ENCODE peak calls at places on chromosomes 4 and X, in five cellular contexts. S, E, X, A and W are unnamed samples.

GRCh38 chrX:148459343-148459742 is 41.1 kb upstream of the AFF2 start:
- DNase-seq in A (no peak), S (no peak), X (no peak), E (no peak), W (no peak)

GRCh38 chr4:1195109-1195671 is 22.8 kb upstream of the SPON2 start:
- DNase-seq in X (no peak), S (no peak), A (no peak), E (no peak), W (no peak)

GRCh38 chr4:188086858-188087257 is 22.5 kb downstream of the TRIML2 start:
- DNase-seq in S (no peak), A (no peak), E (no peak), X (no peak), W (no peak)

GRCh38 chr4:84847978-84848377 is 118.5 kb downstream of the WDFY3 start:
- DNase-seq in A (no peak), S (no peak), E (no peak), X (no peak), W (no peak)

GRCh38 chr4:17511041-17511949 is 595 bp downstream of the QDPR start:
- DNase-seq in X (peak; percentile 46), E (peak; percentile 33), A (peak; percentile 46), S (peak; percentile 60), W (peak; percentile 31)

GRCh38 chr4:181161669-181162068 is 1081.5 kb upstream of the TENM3 start:
- DNase-seq in E (no peak), S (no peak), X (peak; percentile 64), A (no peak), W (no peak)

GRCh38 chrX:15336023-15336413 is 695 bp upstream of the PIGA start:
- DNase-seq in X (peak; percentile 87), E (peak; percentile 84), A (peak; percentile 73), S (no peak), W (no peak)

GRCh38 chrX:65926095-65927019 is 113.5 kb downstream of the VSIG4 start:
- DNase-seq in X (no peak), A (no peak), E (no peak), S (no peak), W (no peak)

GRCh38 chr4:54440394-54441223 is 211.5 kb downstream of the PDGFRA start:
- DNase-seq in S (no peak), A (peak; percentile 21), X (peak; percentile 51), E (peak; percentile 34), W (peak; percentile 17)

GRCh38 chr4:16893141-16893571 is 5.3 kb downstream of the LDB2 start:
- DNase-seq in X (no peak), A (no peak), E (peak; percentile 34), S (no peak), W (no peak)

GRCh38 chr4:73193155-73193554 is 65.4 kb downstream of the ANKRD17 start:
- DNase-seq in A (no peak), S (no peak), E (no peak), X (no peak), W (no peak)

GRCh38 chr4:165325732-165326512 is 1.5 kb upstream of the MSMO1 start:
- DNase-seq in X (peak; percentile 90), A (peak; percentile 18), S (no peak), E (peak; percentile 93), W (no peak)

GRCh38 chr4:156146581-156146980 is 192.9 kb upstream of the CTSO start:
- DNase-seq in E (no peak), A (no peak), S (no peak), X (no peak), W (no peak)

GRCh38 chr4:2535386-2536192 is 858 bp upstream of the FAM193A start:
- DNase-seq in S (peak; percentile 55), X (peak; percentile 30), E (peak; percentile 5), A (peak; percentile 19), W (peak; percentile 56)
- TF ChIP-seq CTCF in S (no peak), X (no peak), E (no peak), A (no peak), W (peak; percentile 27)

GRCh38 chrX:72297953-72298730 is 7.6 kb downstream of the CITED1 start:
- DNase-seq in S (no peak), E (no peak), A (peak; percentile 56), X (peak; percentile 40), W (no peak)
- TF ChIP-seq CTCF in S (no peak), E (peak; percentile 33), A (peak; percentile 20), X (peak; percentile 27), W (peak; percentile 28)

GRCh38 chr4:76307670-76308014 is 1.1 kb downstream of the STBD1 start:
- DNase-seq in E (no peak), X (no peak), A (no peak), S (no peak), W (no peak)

GRCh38 chr4:76305033-76305687 is 1.4 kb upstream of the STBD1 start:
- DNase-seq in X (no peak), S (no peak), E (no peak), A (no peak), W (no peak)

GRCh38 chr4:76305971-76306881 is at the start of gene STBD1:
- DNase-seq in A (peak; percentile 69), X (peak; percentile 62), S (peak; percentile 37), E (peak; percentile 49), W (peak; percentile 57)

GRCh38 chr4:76308548-76308947 is 2.0 kb downstream of the STBD1 start:
- DNase-seq in S (no peak), X (no peak), A (no peak), E (no peak), W (no peak)

DNA sequence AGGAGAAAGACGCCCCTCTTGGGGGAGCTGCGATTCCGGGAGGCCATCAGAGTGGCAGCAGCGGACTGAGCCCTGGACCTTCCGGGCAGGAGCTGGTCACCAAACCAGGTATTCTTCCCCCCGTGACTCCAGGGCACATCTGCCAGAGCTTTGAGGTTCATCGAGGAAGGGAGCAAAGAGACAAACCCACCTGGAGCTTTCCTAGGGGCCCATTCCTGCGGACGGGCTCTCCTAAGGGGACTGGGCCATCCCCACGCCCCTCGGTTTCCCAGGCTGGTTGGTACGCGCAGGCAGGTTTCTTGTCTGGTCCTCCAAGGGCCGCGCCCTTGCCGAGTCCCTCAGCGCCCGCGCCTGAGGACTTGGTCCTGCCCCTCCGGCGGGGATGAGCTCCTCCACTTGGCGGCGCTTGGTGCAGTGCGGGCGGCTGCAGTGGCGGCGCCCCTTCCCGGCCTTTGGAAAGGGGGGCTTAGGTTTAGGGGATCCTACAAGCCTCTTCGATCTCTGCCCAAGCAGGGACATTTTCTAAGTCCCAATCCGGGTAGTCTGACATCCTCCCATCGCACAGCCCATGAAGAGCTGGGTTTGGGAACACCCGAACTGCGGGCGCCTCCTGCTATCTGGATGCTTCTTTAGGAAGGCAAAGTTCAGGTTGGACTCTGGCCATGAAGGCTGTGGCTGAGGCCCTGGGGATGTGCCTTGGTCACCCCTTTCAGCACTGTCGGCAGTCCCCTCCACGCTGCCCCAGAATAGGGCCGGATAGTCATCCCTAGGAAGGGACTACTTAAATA is 543 bp downstream of the STBD1 start:
- DNase-seq in E (peak; percentile 44), A (peak; percentile 68), S (peak; percentile 36), X (peak; percentile 66), W (peak; percentile 41)
- TF ChIP-seq CTCF in E (peak; percentile 42), A (peak; percentile 41), S (no peak), X (peak; percentile 36), W (peak; percentile 34)

DNA sequence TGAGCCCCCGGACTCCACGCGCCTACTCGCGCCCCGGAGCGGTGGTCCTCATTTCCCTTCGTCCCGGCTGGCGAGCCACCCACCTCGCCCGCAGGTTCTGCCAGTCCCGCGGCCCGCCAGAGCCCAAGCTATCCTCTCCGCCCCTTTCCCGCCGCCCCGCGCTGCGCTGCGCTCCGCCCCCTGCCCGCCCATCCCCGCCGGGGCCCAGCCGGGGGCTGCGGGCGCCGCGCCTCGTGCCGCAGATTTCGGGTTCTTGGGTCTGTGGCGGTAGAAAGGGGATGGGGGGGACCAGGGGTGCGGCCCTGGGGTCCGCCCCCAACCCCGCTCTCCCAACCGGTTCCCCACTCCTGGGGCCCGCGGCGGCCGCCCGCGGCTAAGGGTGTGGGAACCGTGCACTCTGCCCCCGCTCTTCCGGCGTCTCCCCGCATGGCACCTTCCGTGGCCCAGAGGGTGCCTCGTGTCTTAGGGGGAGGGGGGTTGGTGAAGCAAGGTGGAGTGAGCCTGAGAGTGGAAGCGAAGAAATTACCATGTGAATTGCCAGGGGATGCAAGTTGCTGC is 650.8 kb upstream of the DIPK2B start:
- DNase-seq in E (no peak), A (peak; percentile 79), S (peak; percentile 53), X (peak; percentile 86), W (peak; percentile 3)
- TF ChIP-seq CTCF in E (no peak), A (no peak), S (no peak), X (no peak), W (no peak)

DNA sequence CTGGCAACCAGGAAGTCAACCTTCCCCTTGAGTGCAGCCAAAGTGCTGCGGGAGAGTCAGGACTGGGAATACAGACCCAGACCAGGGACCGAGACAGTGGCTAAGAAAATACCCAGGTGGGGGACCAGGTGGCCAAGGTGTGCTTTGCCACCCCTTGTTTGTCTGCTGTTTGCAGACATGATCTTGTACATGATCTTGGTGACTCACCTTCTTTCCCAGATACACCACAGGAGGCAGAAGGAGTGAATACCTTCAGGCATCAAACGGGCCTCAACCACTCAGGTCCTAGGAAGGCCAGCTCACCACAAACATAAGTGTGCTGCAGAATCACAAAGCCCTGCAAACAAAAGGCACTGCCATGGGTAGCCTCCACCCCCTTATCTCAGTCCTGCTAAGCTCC is 62.0 kb downstream of the CNGA2 start:
- DNase-seq in X (peak; percentile 21), A (no peak), S (no peak), E (no peak), W (no peak)
- TF ChIP-seq CTCF in X (no peak), A (no peak), S (no peak), E (no peak), W (no peak)

GRCh38 chrX:140664939-140665338 is 44.6 kb upstream of the LINC00632 start:
- DNase-seq in X (peak; percentile 36), A (peak; percentile 44), E (peak; percentile 18), S (no peak), W (no peak)

GRCh38 chrX:140661657-140662056 is 47.9 kb upstream of the LINC00632 start:
- DNase-seq in A (no peak), S (no peak), E (peak; percentile 3), X (peak; percentile 11), W (no peak)
- TF ChIP-seq CTCF in A (no peak), S (no peak), E (peak; percentile 43), X (peak; percentile 18), W (peak; percentile 54)

DNA sequence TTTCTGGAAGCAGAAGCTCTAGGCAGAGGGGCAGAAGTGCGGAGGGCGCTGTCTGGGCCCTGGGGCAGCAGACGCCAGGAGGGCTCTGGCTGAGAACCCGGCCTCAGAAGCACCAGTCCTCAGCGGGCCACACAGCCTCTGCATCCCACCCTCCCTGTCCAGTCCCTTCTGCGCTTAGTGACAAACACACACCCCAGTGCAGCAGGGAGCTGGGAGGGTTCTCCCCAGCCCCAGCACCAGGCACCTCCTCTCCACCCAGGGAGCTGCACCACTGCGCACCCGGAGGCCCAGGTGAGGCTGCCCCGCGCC is 8.8 kb upstream of the HAUS3 start:
- DNase-seq in X (no peak), A (no peak), E (no peak), S (no peak), W (no peak)
- TF ChIP-seq CTCF in X (no peak), A (no peak), E (no peak), S (no peak), W (no peak)

DNA sequence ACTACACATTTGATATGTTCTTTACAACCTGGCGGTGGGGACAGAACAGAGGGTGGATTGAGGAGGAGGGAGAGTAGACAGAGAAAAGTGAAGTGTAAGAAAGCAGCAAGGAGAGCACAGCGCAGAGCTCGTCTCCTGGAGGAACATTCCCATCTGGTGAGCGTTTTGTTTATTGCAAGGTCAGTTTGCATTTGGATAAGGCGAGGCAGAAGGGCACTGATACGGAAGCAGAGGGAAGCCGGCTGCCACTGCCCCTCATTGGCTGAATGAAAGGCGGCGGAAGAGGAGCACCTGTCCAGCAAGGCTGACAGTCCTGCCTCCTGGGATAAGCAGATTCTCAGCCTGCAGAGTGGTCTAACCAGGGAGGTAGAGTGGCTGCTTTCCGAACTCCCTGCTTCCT is 83.2 kb downstream of the GPR143 start:
- DNase-seq in S (no peak), E (peak; percentile 61), X (no peak), A (no peak), W (no peak)
- TF ChIP-seq CTCF in S (no peak), E (peak; percentile 49), X (peak; percentile 5), A (no peak), W (peak; percentile 29)